ENCODE peak calls at places on chromosomes 12 and 14, in four cellular contexts. One of them, this sample, is unnamed. For H3K9me3, the result is how much of the 10 kb centered on the place peaks cover.

GRCh38 chr12:82529096-82529495 is 157.6 kb upstream of the TMTC2 start:
- DNase-seq in HepG2: no peak
- DNase-seq in sigmoid colon: no peak
- DNase-seq in SK-N-SH: no peak
- DNase-seq in this sample: no peak

GRCh38 chr12:104426926-104427546 is 29.7 kb upstream of the CHST11 start:
- DNase-seq in HepG2: no peak
- DNase-seq in sigmoid colon: no peak
- DNase-seq in SK-N-SH: peak
- DNase-seq in this sample: no peak

GRCh38 chr12:82757059-82757458 is 70.4 kb downstream of the TMTC2 start:
- DNase-seq in HepG2: no peak
- DNase-seq in sigmoid colon: no peak
- DNase-seq in SK-N-SH: no peak
- DNase-seq in this sample: no peak

GRCh38 chr12:51388066-51388799 is 3.0 kb downstream of the GALNT6 start:
- DNase-seq in HepG2: no peak
- DNase-seq in sigmoid colon: peak
- DNase-seq in SK-N-SH: peak
- DNase-seq in this sample: no peak

GRCh38 chr12:77992760-77993159 is 162.1 kb downstream of the NAV3 start:
- DNase-seq in HepG2: no peak
- DNase-seq in sigmoid colon: no peak
- DNase-seq in SK-N-SH: no peak
- DNase-seq in this sample: no peak

GRCh38 chr14:103931422-103931821 is 3.2 kb downstream of the TDRD9 start:
- DNase-seq in HepG2: no peak
- DNase-seq in sigmoid colon: no peak
- DNase-seq in SK-N-SH: no peak
- DNase-seq in this sample: no peak

GRCh38 chr14:54686219-54686870 is 119.4 kb downstream of the SAMD4A start:
- DNase-seq in HepG2: no peak
- DNase-seq in sigmoid colon: peak
- DNase-seq in SK-N-SH: no peak
- DNase-seq in this sample: no peak

GRCh38 chr12:90589966-90590365 is 365.0 kb downstream of the CCER1 start:
- DNase-seq in HepG2: no peak
- DNase-seq in sigmoid colon: no peak
- DNase-seq in SK-N-SH: no peak
- DNase-seq in this sample: no peak

GRCh38 chr12:70994217-70994788 is 73.8 kb upstream of the PTPRR start:
- DNase-seq in HepG2: no peak
- DNase-seq in sigmoid colon: no peak
- DNase-seq in SK-N-SH: no peak
- DNase-seq in this sample: no peak

GRCh38 chr12:122928891-122929538 is 33.1 kb upstream of the VPS37B start:
- DNase-seq in HepG2: no peak
- DNase-seq in sigmoid colon: no peak
- DNase-seq in SK-N-SH: no peak
- DNase-seq in this sample: no peak

GRCh38 chr12:51345681-51346080 is 798 bp downstream of the CELA1 start:
- DNase-seq in HepG2: no peak
- DNase-seq in sigmoid colon: no peak
- DNase-seq in SK-N-SH: no peak
- DNase-seq in this sample: no peak

DNA sequence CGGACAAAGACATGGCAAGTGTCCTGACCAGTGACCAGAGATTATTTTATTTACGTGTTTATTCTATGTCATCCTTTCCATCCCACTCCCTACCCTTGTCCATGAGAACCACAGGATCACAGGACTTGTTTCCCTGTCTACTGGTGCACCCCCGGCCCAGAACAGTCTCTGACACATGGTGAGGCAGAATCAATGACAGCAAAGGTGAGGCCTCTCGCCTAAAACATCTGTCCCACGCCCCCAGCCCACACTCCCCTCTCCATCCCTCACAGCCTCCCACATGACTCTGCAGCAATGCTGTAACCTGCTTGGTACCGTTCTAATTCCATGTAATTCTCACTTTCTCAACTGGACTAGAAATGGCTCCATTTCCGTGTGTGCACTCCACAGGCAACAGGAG is 149.9 kb downstream of the PIWIL1 start:
- DNase-seq in HepG2: no peak
- DNase-seq in sigmoid colon: no peak
- DNase-seq in SK-N-SH: no peak
- DNase-seq in this sample: no peak
- H3K9me3 ChIP-seq in HepG2: under half
- H3K9me3 ChIP-seq in sigmoid colon: under half
- H3K9me3 ChIP-seq in SK-N-SH: under half
- H3K9me3 ChIP-seq in this sample: under half

GRCh38 chr12:89414322-89414721 is 62.0 kb upstream of the DUSP6 start:
- DNase-seq in HepG2: no peak
- DNase-seq in sigmoid colon: no peak
- DNase-seq in SK-N-SH: no peak
- DNase-seq in this sample: peak
- TF ChIP-seq EP300 in HepG2: no peak
- TF ChIP-seq EP300 in sigmoid colon: no peak
- TF ChIP-seq EP300 in SK-N-SH: no peak
- TF ChIP-seq EP300 in this sample: no peak

GRCh38 chr12:126139355-126139754 is 1074.1 kb downstream of the AACS start:
- DNase-seq in HepG2: no peak
- DNase-seq in sigmoid colon: no peak
- DNase-seq in SK-N-SH: no peak
- DNase-seq in this sample: no peak
- H3K9me3 ChIP-seq in HepG2: half or more
- H3K9me3 ChIP-seq in sigmoid colon: under half
- H3K9me3 ChIP-seq in SK-N-SH: under half
- H3K9me3 ChIP-seq in this sample: under half

GRCh38 chr14:98819867-98820206 is 452.2 kb downstream of the BCL11B start:
- DNase-seq in HepG2: no peak
- DNase-seq in sigmoid colon: no peak
- DNase-seq in SK-N-SH: no peak
- DNase-seq in this sample: no peak
- TF ChIP-seq EP300 in HepG2: no peak
- TF ChIP-seq EP300 in sigmoid colon: no peak
- TF ChIP-seq EP300 in SK-N-SH: no peak
- TF ChIP-seq EP300 in this sample: no peak

DNA sequence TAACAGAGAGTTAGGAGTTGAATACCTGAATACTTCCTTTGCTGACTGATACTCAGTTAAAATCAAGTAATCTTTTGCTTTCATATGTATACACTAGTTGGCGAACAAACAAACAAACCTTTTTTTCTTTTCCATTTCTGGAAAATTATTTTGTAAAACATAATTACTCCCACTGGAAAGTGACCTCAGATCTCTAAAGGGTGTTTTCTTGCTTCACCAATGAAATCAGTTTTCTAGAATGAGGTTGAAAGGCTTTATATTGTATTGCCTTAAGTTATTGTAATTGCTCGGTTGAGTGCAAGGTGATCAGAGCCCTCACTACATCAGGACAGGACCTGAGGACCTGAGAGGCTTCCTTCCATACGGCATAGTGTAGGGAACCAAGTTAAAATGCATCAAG is at the start of gene OR4K1:
- DNase-seq in HepG2: no peak
- DNase-seq in sigmoid colon: no peak
- DNase-seq in SK-N-SH: no peak
- DNase-seq in this sample: no peak
- H3K9me3 ChIP-seq in HepG2: under half
- H3K9me3 ChIP-seq in sigmoid colon: under half
- H3K9me3 ChIP-seq in SK-N-SH: under half
- H3K9me3 ChIP-seq in this sample: under half

This sample was measured in esophagus muscularis mucosa.